ENCODE peak calls at places on chromosomes 1 and 21, in eight cellular contexts. One of them, this sample, is unnamed.

GRCh38 chr1:168112673-168113305 is 23.9 kb downstream of the GPR161 start:
- DNase-seq in hepatocyte: peak
- DNase-seq in HFFc6: peak
- DNase-seq in bronchial epithelial cell: peak
- DNase-seq in kidney epithelial cell: peak
- DNase-seq in glutamatergic neuron: no peak
- DNase-seq in right lobe of liver: no peak
- DNase-seq in colonic mucosa: no peak
- DNase-seq in this sample: no peak

GRCh38 chr1:33460947-33461629 is 11.4 kb upstream of the ZSCAN20 start:
- DNase-seq in hepatocyte: no peak
- DNase-seq in HFFc6: no peak
- DNase-seq in bronchial epithelial cell: no peak
- DNase-seq in kidney epithelial cell: no peak
- DNase-seq in glutamatergic neuron: no peak
- DNase-seq in right lobe of liver: no peak
- DNase-seq in colonic mucosa: no peak
- DNase-seq in this sample: no peak

GRCh38 chr1:200707116-200707515 is 31.6 kb upstream of the CAMSAP2 start:
- DNase-seq in hepatocyte: no peak
- DNase-seq in HFFc6: no peak
- DNase-seq in bronchial epithelial cell: no peak
- DNase-seq in kidney epithelial cell: no peak
- DNase-seq in glutamatergic neuron: no peak
- DNase-seq in right lobe of liver: no peak
- DNase-seq in colonic mucosa: no peak
- DNase-seq in this sample: no peak

GRCh38 chr1:25703671-25704637 is 87.4 kb downstream of the MAN1C1 start:
- DNase-seq in hepatocyte: no peak
- DNase-seq in HFFc6: no peak
- DNase-seq in bronchial epithelial cell: no peak
- DNase-seq in kidney epithelial cell: no peak
- DNase-seq in glutamatergic neuron: no peak
- DNase-seq in right lobe of liver: no peak
- DNase-seq in colonic mucosa: no peak
- DNase-seq in this sample: no peak

GRCh38 chr1:207397525-207397926 is 56.6 kb upstream of the CR2 start:
- DNase-seq in hepatocyte: no peak
- DNase-seq in HFFc6: no peak
- DNase-seq in bronchial epithelial cell: no peak
- DNase-seq in kidney epithelial cell: no peak
- DNase-seq in glutamatergic neuron: no peak
- DNase-seq in right lobe of liver: no peak
- DNase-seq in colonic mucosa: no peak
- DNase-seq in this sample: no peak

GRCh38 chr21:43748622-43749021 is 27.5 kb downstream of the CSTB start:
- DNase-seq in hepatocyte: no peak
- DNase-seq in HFFc6: no peak
- DNase-seq in bronchial epithelial cell: no peak
- DNase-seq in kidney epithelial cell: no peak
- DNase-seq in glutamatergic neuron: no peak
- DNase-seq in right lobe of liver: no peak
- DNase-seq in colonic mucosa: no peak
- DNase-seq in this sample: no peak

GRCh38 chr1:54681396-54681795 is 34.3 kb upstream of the TTC4 start:
- DNase-seq in hepatocyte: peak
- DNase-seq in HFFc6: peak
- DNase-seq in bronchial epithelial cell: peak
- DNase-seq in kidney epithelial cell: no peak
- DNase-seq in glutamatergic neuron: no peak
- DNase-seq in right lobe of liver: no peak
- DNase-seq in colonic mucosa: no peak
- DNase-seq in this sample: no peak

GRCh38 chr1:185645201-185645640 is 89.0 kb upstream of the HMCN1 start:
- DNase-seq in hepatocyte: no peak
- DNase-seq in HFFc6: peak
- DNase-seq in bronchial epithelial cell: peak
- DNase-seq in kidney epithelial cell: no peak
- DNase-seq in glutamatergic neuron: no peak
- DNase-seq in right lobe of liver: no peak
- DNase-seq in colonic mucosa: no peak
- DNase-seq in this sample: no peak

GRCh38 chr1:30743584-30744059 is 14.0 kb downstream of the LAPTM5 start:
- DNase-seq in hepatocyte: no peak
- DNase-seq in HFFc6: no peak
- DNase-seq in bronchial epithelial cell: peak
- DNase-seq in kidney epithelial cell: no peak
- DNase-seq in glutamatergic neuron: no peak
- DNase-seq in right lobe of liver: no peak
- DNase-seq in colonic mucosa: no peak
- DNase-seq in this sample: peak

GRCh38 chr1:90851711-90852050 is 134.6 kb upstream of the BARHL2 start:
- DNase-seq in hepatocyte: no peak
- DNase-seq in HFFc6: no peak
- DNase-seq in bronchial epithelial cell: no peak
- DNase-seq in kidney epithelial cell: no peak
- DNase-seq in glutamatergic neuron: no peak
- DNase-seq in right lobe of liver: no peak
- DNase-seq in colonic mucosa: no peak
- DNase-seq in this sample: peak

GRCh38 chr1:218048828-218049227 is 236.3 kb upstream of the RRP15 start:
- DNase-seq in hepatocyte: no peak
- DNase-seq in HFFc6: no peak
- DNase-seq in bronchial epithelial cell: no peak
- DNase-seq in kidney epithelial cell: no peak
- DNase-seq in glutamatergic neuron: no peak
- DNase-seq in right lobe of liver: no peak
- DNase-seq in colonic mucosa: no peak
- DNase-seq in this sample: no peak

GRCh38 chr1:168945870-168946269 is 160.6 kb upstream of the ATP1B1 start:
- DNase-seq in hepatocyte: peak
- DNase-seq in HFFc6: no peak
- DNase-seq in bronchial epithelial cell: no peak
- DNase-seq in kidney epithelial cell: no peak
- DNase-seq in glutamatergic neuron: no peak
- DNase-seq in right lobe of liver: peak
- DNase-seq in colonic mucosa: peak
- DNase-seq in this sample: no peak

GRCh38 chr1:230632273-230632873 is 9.9 kb upstream of the COG2 start:
- DNase-seq in hepatocyte: peak
- DNase-seq in HFFc6: peak
- DNase-seq in bronchial epithelial cell: peak
- DNase-seq in kidney epithelial cell: no peak
- DNase-seq in glutamatergic neuron: no peak
- DNase-seq in right lobe of liver: no peak
- DNase-seq in colonic mucosa: peak
- DNase-seq in this sample: peak

GRCh38 chr21:39681845-39682244 is 63.1 kb upstream of the IGSF5 start:
- DNase-seq in hepatocyte: no peak
- DNase-seq in HFFc6: peak
- DNase-seq in bronchial epithelial cell: peak
- DNase-seq in kidney epithelial cell: peak
- DNase-seq in glutamatergic neuron: no peak
- DNase-seq in right lobe of liver: no peak
- DNase-seq in colonic mucosa: no peak
- DNase-seq in this sample: no peak

GRCh38 chr1:185526318-185527307 is 207.6 kb upstream of the HMCN1 start:
- DNase-seq in hepatocyte: no peak
- DNase-seq in HFFc6: no peak
- DNase-seq in bronchial epithelial cell: no peak
- DNase-seq in kidney epithelial cell: no peak
- DNase-seq in glutamatergic neuron: no peak
- DNase-seq in right lobe of liver: no peak
- DNase-seq in colonic mucosa: no peak
- DNase-seq in this sample: no peak

GRCh38 chr1:182965096-182965495 is 12.1 kb upstream of the SHCBP1L start:
- DNase-seq in hepatocyte: no peak
- DNase-seq in HFFc6: no peak
- DNase-seq in bronchial epithelial cell: no peak
- DNase-seq in kidney epithelial cell: no peak
- DNase-seq in glutamatergic neuron: no peak
- DNase-seq in right lobe of liver: no peak
- DNase-seq in colonic mucosa: no peak
- DNase-seq in this sample: no peak

GRCh38 chr1:8763888-8764287 is 53.6 kb downstream of the RERE start:
- DNase-seq in hepatocyte: no peak
- DNase-seq in HFFc6: no peak
- DNase-seq in bronchial epithelial cell: peak
- DNase-seq in kidney epithelial cell: no peak
- DNase-seq in glutamatergic neuron: no peak
- DNase-seq in right lobe of liver: no peak
- DNase-seq in colonic mucosa: no peak
- DNase-seq in this sample: peak

GRCh38 chr1:74773540-74773939 is 40.6 kb downstream of the TYW3 start:
- DNase-seq in hepatocyte: no peak
- DNase-seq in HFFc6: no peak
- DNase-seq in bronchial epithelial cell: no peak
- DNase-seq in kidney epithelial cell: no peak
- DNase-seq in glutamatergic neuron: no peak
- DNase-seq in right lobe of liver: no peak
- DNase-seq in colonic mucosa: no peak
- DNase-seq in this sample: no peak

GRCh38 chr1:109624215-109625010 is 4.8 kb downstream of the AMPD2 start:
- DNase-seq in hepatocyte: no peak
- DNase-seq in HFFc6: no peak
- DNase-seq in bronchial epithelial cell: no peak
- DNase-seq in kidney epithelial cell: no peak
- DNase-seq in glutamatergic neuron: peak
- DNase-seq in right lobe of liver: no peak
- DNase-seq in colonic mucosa: no peak
- DNase-seq in this sample: peak

GRCh38 chr1:3483801-3484444 is 29.5 kb downstream of the ARHGEF16 start:
- DNase-seq in hepatocyte: peak
- DNase-seq in HFFc6: no peak
- DNase-seq in bronchial epithelial cell: peak
- DNase-seq in kidney epithelial cell: no peak
- DNase-seq in glutamatergic neuron: peak
- DNase-seq in right lobe of liver: peak
- DNase-seq in colonic mucosa: peak
- DNase-seq in this sample: peak

GRCh38 chr1:17662786-17663185 is 92.3 kb upstream of the ACTL8 start:
- DNase-seq in hepatocyte: no peak
- DNase-seq in HFFc6: no peak
- DNase-seq in bronchial epithelial cell: no peak
- DNase-seq in kidney epithelial cell: no peak
- DNase-seq in glutamatergic neuron: no peak
- DNase-seq in right lobe of liver: no peak
- DNase-seq in colonic mucosa: no peak
- DNase-seq in this sample: no peak

GRCh38 chr21:40210251-40210650 is 343.0 kb downstream of the PCP4 start:
- DNase-seq in hepatocyte: no peak
- DNase-seq in HFFc6: no peak
- DNase-seq in bronchial epithelial cell: no peak
- DNase-seq in kidney epithelial cell: no peak
- DNase-seq in glutamatergic neuron: no peak
- DNase-seq in right lobe of liver: no peak
- DNase-seq in colonic mucosa: no peak
- DNase-seq in this sample: no peak

GRCh38 chr1:94636625-94637024 is 95.1 kb upstream of the F3 start:
- DNase-seq in hepatocyte: no peak
- DNase-seq in HFFc6: no peak
- DNase-seq in bronchial epithelial cell: peak
- DNase-seq in kidney epithelial cell: no peak
- DNase-seq in glutamatergic neuron: no peak
- DNase-seq in right lobe of liver: no peak
- DNase-seq in colonic mucosa: no peak
- DNase-seq in this sample: no peak

GRCh38 chr1:26069941-26070807 is 2.7 kb upstream of the TRIM63 start:
- DNase-seq in hepatocyte: no peak
- DNase-seq in HFFc6: no peak
- DNase-seq in bronchial epithelial cell: no peak
- DNase-seq in kidney epithelial cell: no peak
- DNase-seq in glutamatergic neuron: no peak
- DNase-seq in right lobe of liver: no peak
- DNase-seq in colonic mucosa: no peak
- DNase-seq in this sample: no peak

GRCh38 chr1:232722626-232723025 is 82.6 kb upstream of the MAP10 start:
- DNase-seq in hepatocyte: no peak
- DNase-seq in HFFc6: no peak
- DNase-seq in bronchial epithelial cell: peak
- DNase-seq in kidney epithelial cell: no peak
- DNase-seq in glutamatergic neuron: no peak
- DNase-seq in right lobe of liver: no peak
- DNase-seq in colonic mucosa: no peak
- DNase-seq in this sample: no peak

GRCh38 chr1:232713785-232714184 is 83.9 kb upstream of the SIPA1L2 start:
- DNase-seq in hepatocyte: no peak
- DNase-seq in HFFc6: no peak
- DNase-seq in bronchial epithelial cell: no peak
- DNase-seq in kidney epithelial cell: no peak
- DNase-seq in glutamatergic neuron: no peak
- DNase-seq in right lobe of liver: no peak
- DNase-seq in colonic mucosa: no peak
- DNase-seq in this sample: no peak

GRCh38 chr1:232715154-232715553 is 85.2 kb upstream of the SIPA1L2 start:
- DNase-seq in hepatocyte: no peak
- DNase-seq in HFFc6: no peak
- DNase-seq in bronchial epithelial cell: no peak
- DNase-seq in kidney epithelial cell: no peak
- DNase-seq in glutamatergic neuron: no peak
- DNase-seq in right lobe of liver: no peak
- DNase-seq in colonic mucosa: no peak
- DNase-seq in this sample: no peak

GRCh38 chr1:232718928-232719927 is 86.0 kb upstream of the MAP10 start:
- DNase-seq in hepatocyte: no peak
- DNase-seq in HFFc6: no peak
- DNase-seq in bronchial epithelial cell: peak
- DNase-seq in kidney epithelial cell: no peak
- DNase-seq in glutamatergic neuron: no peak
- DNase-seq in right lobe of liver: no peak
- DNase-seq in colonic mucosa: no peak
- DNase-seq in this sample: no peak
- TF ChIP-seq CTCF in hepatocyte: no peak
- TF ChIP-seq CTCF in HFFc6: no peak
- TF ChIP-seq CTCF in bronchial epithelial cell: no peak
- TF ChIP-seq CTCF in kidney epithelial cell: no peak
- TF ChIP-seq CTCF in glutamatergic neuron: no peak
- TF ChIP-seq CTCF in right lobe of liver: no peak
- TF ChIP-seq CTCF in colonic mucosa: no peak
- TF ChIP-seq CTCF in this sample: no peak

GRCh38 chr1:203031467-203031866 is 5.2 kb downstream of the PPFIA4 start:
- DNase-seq in hepatocyte: no peak
- DNase-seq in HFFc6: no peak
- DNase-seq in bronchial epithelial cell: no peak
- DNase-seq in kidney epithelial cell: no peak
- DNase-seq in glutamatergic neuron: no peak
- DNase-seq in right lobe of liver: no peak
- DNase-seq in colonic mucosa: no peak
- DNase-seq in this sample: peak
- TF ChIP-seq CTCF in hepatocyte: peak
- TF ChIP-seq CTCF in HFFc6: peak
- TF ChIP-seq CTCF in bronchial epithelial cell: peak
- TF ChIP-seq CTCF in kidney epithelial cell: no peak
- TF ChIP-seq CTCF in glutamatergic neuron: peak
- TF ChIP-seq CTCF in right lobe of liver: peak
- TF ChIP-seq CTCF in colonic mucosa: no peak
- TF ChIP-seq CTCF in this sample: peak

GRCh38 chr1:223556414-223557124 is 108.9 kb downstream of the CAPN8 start:
- DNase-seq in hepatocyte: peak
- DNase-seq in HFFc6: peak
- DNase-seq in bronchial epithelial cell: peak
- DNase-seq in kidney epithelial cell: no peak
- DNase-seq in glutamatergic neuron: peak
- DNase-seq in right lobe of liver: peak
- DNase-seq in colonic mucosa: peak
- DNase-seq in this sample: peak
- TF ChIP-seq CTCF in hepatocyte: peak
- TF ChIP-seq CTCF in HFFc6: peak
- TF ChIP-seq CTCF in bronchial epithelial cell: peak
- TF ChIP-seq CTCF in kidney epithelial cell: peak
- TF ChIP-seq CTCF in glutamatergic neuron: peak
- TF ChIP-seq CTCF in right lobe of liver: peak
- TF ChIP-seq CTCF in colonic mucosa: peak
- TF ChIP-seq CTCF in this sample: peak

GRCh38 chr1:41516168-41516961 is 31.9 kb upstream of the EDN2 start:
- DNase-seq in hepatocyte: peak
- DNase-seq in HFFc6: peak
- DNase-seq in bronchial epithelial cell: peak
- DNase-seq in kidney epithelial cell: no peak
- DNase-seq in glutamatergic neuron: peak
- DNase-seq in right lobe of liver: peak
- DNase-seq in colonic mucosa: peak
- DNase-seq in this sample: peak
- TF ChIP-seq CTCF in hepatocyte: peak
- TF ChIP-seq CTCF in HFFc6: peak
- TF ChIP-seq CTCF in bronchial epithelial cell: peak
- TF ChIP-seq CTCF in kidney epithelial cell: peak
- TF ChIP-seq CTCF in glutamatergic neuron: peak
- TF ChIP-seq CTCF in right lobe of liver: peak
- TF ChIP-seq CTCF in colonic mucosa: peak
- TF ChIP-seq CTCF in this sample: peak

This sample was measured in WERI-Rb-1.